ENCODE peak calls at places on chromosomes 7 and 10, in eight cellular contexts. W, Y, K, U, O, D, J and L are unnamed samples. For H3K9me3, the result is how much of the 10 kb centered on the place peaks cover.

GRCh38 chr10:100562806-100563293 is 27.1 kb downstream of the HIF1AN start:
- DNase-seq in W (no peak), Y (no peak), K (no peak), U (no peak), O (peak), D (peak), J (no peak), L (no peak)

GRCh38 chr7:151309306-151309705 is 32.3 kb upstream of the NUB1 start:
- DNase-seq in W (no peak), Y (no peak), K (no peak), U (no peak), O (peak), D (peak), J (no peak), L (peak)

GRCh38 chr10:944034-944831 is 12.7 kb upstream of the LARP4B start:
- DNase-seq in W (no peak), Y (peak), K (no peak), U (no peak), O (peak), D (peak), J (no peak), L (peak)

GRCh38 chr7:44761207-44762161 is 12.8 kb downstream of the ZMIZ2 start:
- DNase-seq in W (no peak), Y (peak), K (peak), U (no peak), O (peak), D (no peak), J (no peak), L (no peak)

GRCh38 chr7:37732253-37732652 is 48.7 kb downstream of the GPR141 start:
- DNase-seq in W (peak), Y (no peak), K (peak), U (no peak), O (peak), D (no peak), J (no peak), L (no peak)

GRCh38 chr7:1592299-1592842 is 22.5 kb upstream of the PSMG3 start:
- DNase-seq in W (peak), Y (no peak), K (no peak), U (no peak), O (no peak), D (no peak), J (no peak), L (no peak)

GRCh38 chr7:584122-584465 is 64.4 kb upstream of the PDGFA start:
- DNase-seq in W (no peak), Y (no peak), K (no peak), U (no peak), O (no peak), D (no peak), J (no peak), L (no peak)

GRCh38 chr10:86968271-86968993 is at the start of gene ADIRF:
- DNase-seq in W (no peak), Y (peak), K (peak), U (no peak), O (no peak), D (no peak), J (peak), L (peak)

GRCh38 chr10:43131256-43131655 is 7.0 kb upstream of the CSGALNACT2 start:
- DNase-seq in W (no peak), Y (no peak), K (no peak), U (no peak), O (no peak), D (no peak), J (no peak), L (no peak)

GRCh38 chr10:49664842-49665355 is 14.6 kb upstream of the C10orf53 start:
- DNase-seq in W (no peak), Y (no peak), K (no peak), U (no peak), O (no peak), D (no peak), J (no peak), L (no peak)

GRCh38 chr10:20004087-20004523 is 187.9 kb downstream of the PLXDC2 start:
- DNase-seq in W (no peak), Y (peak), K (no peak), U (no peak), O (peak), D (peak), J (no peak), L (peak)

GRCh38 chr10:80015911-80016590 is 62.4 kb upstream of the TMEM254 start:
- DNase-seq in W (no peak), Y (no peak), K (no peak), U (no peak), O (no peak), D (no peak), J (no peak), L (no peak)

GRCh38 chr7:2066251-2066919 is 166.4 kb downstream of the MAD1L1 start:
- DNase-seq in W (peak), Y (no peak), K (no peak), U (no peak), O (no peak), D (no peak), J (no peak), L (no peak)

GRCh38 chr10:74329873-74330272 is 178.9 kb downstream of the ADK start:
- DNase-seq in W (no peak), Y (no peak), K (no peak), U (no peak), O (no peak), D (peak), J (no peak), L (no peak)

GRCh38 chr7:82241371-82241770 is 202.2 kb downstream of the CACNA2D1 start:
- DNase-seq in W (no peak), Y (no peak), K (no peak), U (no peak), O (no peak), D (no peak), J (no peak), L (no peak)

GRCh38 chr10:71742301-71743098 is 22.9 kb upstream of the C10orf105 start:
- DNase-seq in W (no peak), Y (no peak), K (no peak), U (no peak), O (no peak), D (no peak), J (no peak), L (no peak)

GRCh38 chr7:68185641-68186040 is 1189.0 kb downstream of the TYW1 start:
- DNase-seq in W (no peak), Y (no peak), K (no peak), U (no peak), O (no peak), D (no peak), J (no peak), L (no peak)

GRCh38 chr10:86336341-86336740 is 30.3 kb downstream of the GRID1 start:
- DNase-seq in W (no peak), Y (no peak), K (no peak), U (no peak), O (no peak), D (no peak), J (no peak), L (no peak)

GRCh38 chr10:75623310-75623940 is 192.0 kb downstream of the LRMDA start:
- DNase-seq in W (no peak), Y (no peak), K (no peak), U (no peak), O (no peak), D (no peak), J (no peak), L (no peak)

GRCh38 chr10:92483539-92483938 is 90.4 kb downstream of the IDE start:
- DNase-seq in W (no peak), Y (no peak), K (no peak), U (no peak), O (no peak), D (no peak), J (no peak), L (no peak)

GRCh38 chr10:47245731-47246350 is 54.2 kb upstream of the GDF10 start:
- DNase-seq in W (no peak), Y (no peak), K (no peak), U (no peak), O (no peak), D (no peak), J (no peak), L (no peak)
- TF ChIP-seq CTCF in W (no peak), Y (no peak), K (no peak), U (no peak), O (no peak), D (no peak), J (no peak), L (no peak)

GRCh38 chr7:51079494-51079893 is 237.1 kb downstream of the COBL start:
- DNase-seq in W (no peak), Y (no peak), K (no peak), U (no peak), O (no peak), D (no peak), J (no peak), L (no peak)
- H3K9me3 ChIP-seq in W (under half), Y (under half), K (under half), U (under half), O (under half), D (under half), J (under half), L (under half)

GRCh38 chr7:13990984-13991790 is 1.7 kb upstream of the ETV1 start:
- DNase-seq in W (no peak), Y (peak), K (peak), U (peak), O (peak), D (peak), J (peak), L (peak)
- TF ChIP-seq CTCF in W (no peak), Y (peak), K (no peak), U (no peak), O (no peak), D (no peak), J (peak), L (no peak)

GRCh38 chr7:158049271-158049670 is 538.4 kb downstream of the PTPRN2 start:
- DNase-seq in W (no peak), Y (no peak), K (no peak), U (no peak), O (no peak), D (no peak), J (peak), L (no peak)
- H3K9me3 ChIP-seq in W (under half), Y (under half), K (under half), U (half or more), O (under half), D (half or more), J (under half), L (under half)

GRCh38 chr7:20439384-20439783 is 108.7 kb downstream of the ITGB8 start:
- DNase-seq in W (no peak), Y (no peak), K (no peak), U (no peak), O (no peak), D (no peak), J (no peak), L (no peak)

GRCh38 chr7:20439786-20440185 is 109.1 kb downstream of the ITGB8 start:
- DNase-seq in W (no peak), Y (no peak), K (no peak), U (no peak), O (no peak), D (no peak), J (no peak), L (no peak)

GRCh38 chr7:20441886-20442505 is 111.3 kb downstream of the ITGB8 start:
- DNase-seq in W (no peak), Y (no peak), K (no peak), U (no peak), O (no peak), D (peak), J (no peak), L (no peak)

GRCh38 chr7:20441346-20441745 is 110.6 kb downstream of the ITGB8 start:
- DNase-seq in W (no peak), Y (no peak), K (no peak), U (no peak), O (no peak), D (no peak), J (no peak), L (no peak)

DNA sequence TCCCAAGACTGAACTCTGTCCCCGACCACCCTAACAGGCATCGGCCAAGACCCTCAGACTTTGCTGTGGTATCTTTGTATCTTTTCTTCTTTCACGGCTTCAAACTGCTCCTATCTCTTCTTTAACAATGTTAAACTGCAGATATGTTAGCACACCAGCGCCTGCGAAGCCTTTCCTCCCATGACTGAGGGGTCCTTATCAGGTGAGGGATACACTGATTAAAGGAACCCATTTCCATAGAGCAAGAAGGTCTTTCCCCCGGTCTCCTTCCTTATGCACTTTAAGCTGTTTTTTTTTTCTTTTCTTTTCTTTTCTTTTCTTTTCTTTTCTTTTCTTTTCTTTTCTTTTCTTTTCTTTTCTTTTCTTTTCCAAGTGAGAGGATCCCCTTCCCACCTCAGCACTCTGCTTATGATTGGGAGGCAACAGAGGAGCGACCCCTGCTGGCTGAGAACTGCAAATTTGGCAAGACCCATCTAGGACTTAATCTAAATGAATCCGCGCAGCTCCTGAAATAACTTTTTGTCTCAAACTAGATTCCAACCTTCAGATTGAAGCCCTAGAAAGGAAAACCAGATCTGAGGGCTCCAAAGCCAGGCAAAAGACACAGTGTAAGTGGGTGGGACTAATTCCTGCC is 109.9 kb downstream of the ITGB8 start:
- DNase-seq in W (peak), Y (no peak), K (peak), U (peak), O (peak), D (peak), J (no peak), L (no peak)
- TF ChIP-seq CTCF in W (peak), Y (peak), K (peak), U (peak), O (peak), D (peak), J (peak), L (no peak)

DNA sequence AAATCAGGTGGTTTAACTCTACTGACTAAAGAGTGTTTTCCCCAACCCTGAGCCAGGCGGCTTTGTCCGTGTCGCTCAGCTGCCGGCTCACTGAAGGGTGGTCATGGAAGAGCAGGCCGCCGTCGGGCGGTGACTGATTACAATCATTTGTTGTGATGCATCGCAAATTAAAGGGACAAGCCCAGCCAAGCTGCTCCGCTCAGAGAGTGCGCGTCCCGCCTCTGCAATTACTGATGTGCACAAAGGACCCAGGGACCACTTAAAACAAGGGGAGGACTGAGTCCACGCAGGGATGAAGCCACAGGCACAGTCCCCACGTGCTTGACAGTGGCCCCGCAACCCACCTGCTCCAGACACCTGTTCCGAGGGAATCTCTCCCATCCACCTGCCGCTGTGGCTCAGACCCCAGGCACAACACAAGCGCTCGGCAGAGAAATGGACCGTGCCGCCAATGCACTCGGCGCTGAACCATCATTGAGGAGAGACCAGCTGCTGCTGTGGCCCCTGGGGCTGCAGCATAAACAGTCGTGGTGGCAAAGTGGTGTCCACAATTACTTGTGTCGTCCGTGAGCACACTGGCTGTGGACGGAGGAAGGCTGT is 526.5 kb downstream of the PTPRN2 start:
- DNase-seq in W (no peak), Y (no peak), K (no peak), U (no peak), O (no peak), D (no peak), J (peak), L (no peak)
- H3K9me3 ChIP-seq in W (under half), Y (under half), K (under half), U (half or more), O (under half), D (under half), J (under half), L (under half)